ENCODE peak calls at places on chromosomes 3 and 15, in five cellular contexts. Z is heart left ventricle, Q is body of pancreas, H is adrenal gland, L is stomach. Y is an unnamed sample.

GRCh38 chr3:22474706-22475470 is 723.9 kb upstream of the ZNF385D start:
- DNase-seq in Z (peak), Q (no peak), H (no peak), L (no peak), Y (no peak)

GRCh38 chr15:73930790-73931281 is 4.6 kb downstream of the LOXL1 start:
- DNase-seq in Z (peak), Q (no peak), H (no peak), L (no peak), Y (no peak)

GRCh38 chr15:71559098-71559497 is 251.3 kb upstream of the NR2E3 start:
- DNase-seq in Z (no peak), Q (no peak), H (no peak), L (no peak), Y (no peak)

GRCh38 chr3:142279965-142280590 is 54.7 kb upstream of the GK5 start:
- DNase-seq in Z (peak), Q (peak), H (peak), L (peak), Y (peak)

GRCh38 chr15:49985463-49985862 is 133.6 kb downstream of the ATP8B4 start:
- DNase-seq in Z (no peak), Q (no peak), H (no peak), L (no peak), Y (no peak)

GRCh38 chr3:149968216-149968615 is 2.5 kb downstream of the PFN2 start:
- DNase-seq in Z (no peak), Q (no peak), H (no peak), L (no peak), Y (no peak)

GRCh38 chr15:58702233-58702632 is 47.3 kb downstream of the ADAM10 start:
- DNase-seq in Z (no peak), Q (no peak), H (no peak), L (no peak), Y (no peak)

GRCh38 chr3:142276780-142277179 is 51.4 kb upstream of the GK5 start:
- DNase-seq in Z (no peak), Q (no peak), H (no peak), L (no peak), Y (no peak)

GRCh38 chr15:58865420-58865880 is 68.0 kb downstream of the SLTM start:
- DNase-seq in Z (no peak), Q (peak), H (peak), L (no peak), Y (peak)

GRCh38 chr15:70214266-70214665 is 116.5 kb upstream of the TLE3 start:
- DNase-seq in Z (no peak), Q (no peak), H (no peak), L (no peak), Y (no peak)

GRCh38 chr15:101348643-101349496 is 53.8 kb upstream of the SNRPA1 start:
- DNase-seq in Z (no peak), Q (peak), H (no peak), L (peak), Y (no peak)

GRCh38 chr15:80693682-80694623 is 1.2 kb upstream of the ABHD17C start:
- DNase-seq in Z (no peak), Q (peak), H (peak), L (peak), Y (no peak)

GRCh38 chr15:36897834-36898233 is 202.5 kb downstream of the MEIS2 start:
- DNase-seq in Z (no peak), Q (no peak), H (no peak), L (no peak), Y (no peak)

GRCh38 chr3:178195824-178196223 is 340.4 kb upstream of the KCNMB2 start:
- DNase-seq in Z (no peak), Q (no peak), H (no peak), L (no peak), Y (no peak)

GRCh38 chr3:30455840-30456239 is 150.6 kb upstream of the TGFBR2 start:
- DNase-seq in Z (peak), Q (peak), H (peak), L (no peak), Y (no peak)
- H3K27ac ChIP-seq in Z (peak), Q (no peak), H (no peak), L (no peak), Y (no peak)

DNA sequence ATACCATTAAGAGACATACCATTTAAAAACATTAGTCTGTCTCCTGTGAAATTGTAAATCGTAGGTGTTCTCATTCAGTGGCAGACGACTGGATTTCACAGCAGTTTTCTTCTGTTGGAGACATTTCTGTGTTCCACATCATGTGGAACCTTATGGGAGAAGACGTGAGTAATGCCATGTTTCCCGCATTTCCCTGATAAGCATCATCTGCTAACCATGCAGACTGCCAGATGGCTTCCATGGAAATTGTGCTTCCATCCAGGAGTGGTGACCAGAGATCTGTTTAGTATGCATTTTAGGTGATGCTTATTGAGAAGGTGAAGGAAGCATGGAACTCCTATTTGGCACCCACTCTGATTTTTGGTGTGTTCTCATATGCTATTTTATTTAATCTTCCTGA is 28.4 kb upstream of the ST3GAL6 start:
- DNase-seq in Z (no peak), Q (no peak), H (no peak), L (no peak), Y (no peak)
- H3K4me3 ChIP-seq in Z (peak), Q (no peak), H (peak), L (peak), Y (no peak)

GRCh38 chr3:126085276-126085675 is 1.4 kb upstream of the SLC41A3 start:
- DNase-seq in Z (no peak), Q (no peak), H (no peak), L (no peak), Y (no peak)

GRCh38 chr3:126083511-126083912 is 412 bp downstream of the SLC41A3 start:
- DNase-seq in Z (no peak), Q (peak), H (peak), L (peak), Y (peak)

GRCh38 chr3:126083138-126083445 is 832 bp downstream of the SLC41A3 start:
- DNase-seq in Z (no peak), Q (no peak), H (no peak), L (no peak), Y (no peak)

GRCh38 chr3:126084667-126085180 is 800 bp upstream of the SLC41A3 start:
- DNase-seq in Z (no peak), Q (no peak), H (no peak), L (no peak), Y (no peak)

DNA sequence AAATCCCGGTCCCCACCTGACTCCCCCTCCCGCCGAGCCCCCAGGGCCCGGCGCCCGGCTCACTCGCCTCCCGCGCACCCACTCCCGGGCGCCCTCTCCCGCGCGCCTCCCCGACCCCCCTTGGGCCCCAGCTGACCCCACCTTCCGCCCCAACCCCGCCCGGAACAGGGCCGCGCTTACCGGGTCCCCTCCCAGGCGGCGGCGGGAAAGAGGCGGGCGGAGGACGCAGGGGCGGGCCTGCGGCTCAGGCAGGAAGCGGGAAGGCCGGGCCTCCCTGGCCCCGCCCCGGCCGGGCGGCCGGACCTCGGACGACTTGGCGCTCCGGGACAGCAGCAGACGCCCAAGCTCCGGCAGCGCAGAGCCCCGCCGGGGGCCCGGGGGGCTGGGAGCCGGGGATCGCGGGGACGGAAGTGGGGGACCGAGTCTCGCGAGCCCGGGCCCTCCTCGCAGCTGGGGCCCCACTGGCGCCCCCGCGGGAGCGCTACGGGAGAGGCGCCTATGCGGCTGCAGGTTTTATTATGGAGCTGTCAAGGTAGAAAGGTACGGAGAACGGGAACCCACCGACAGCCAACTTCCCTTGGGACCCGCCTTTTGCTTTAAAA is at the start of gene SLC41A3:
- DNase-seq in Z (peak), Q (peak), H (peak), L (peak), Y (peak)
- TF ChIP-seq POLR2A in Z (peak), Q (peak), H (peak), L (no peak), Y (peak)

GRCh38 chr3:169028716-169029115 is 634.8 kb downstream of the MECOM start:
- DNase-seq in Z (no peak), Q (no peak), H (no peak), L (no peak), Y (no peak)
- H3K27ac ChIP-seq in Z (no peak), Q (no peak), H (no peak), L (no peak), Y (no peak)

GRCh38 chr3:38276081-38276916 is 5.8 kb upstream of the SLC22A14 start:
- DNase-seq in Z (no peak), Q (no peak), H (no peak), L (no peak), Y (no peak)

GRCh38 chr3:38274864-38275649 is 7.0 kb upstream of the SLC22A14 start:
- DNase-seq in Z (no peak), Q (peak), H (peak), L (no peak), Y (no peak)

GRCh38 chr3:38278841-38279240 is 3.3 kb upstream of the SLC22A14 start:
- DNase-seq in Z (no peak), Q (no peak), H (no peak), L (no peak), Y (no peak)

GRCh38 chr3:38275658-38276057 is 6.4 kb upstream of the SLC22A14 start:
- DNase-seq in Z (no peak), Q (no peak), H (no peak), L (no peak), Y (no peak)

GRCh38 chr3:38276917-38277630 is 5.0 kb upstream of the SLC22A14 start:
- DNase-seq in Z (no peak), Q (no peak), H (no peak), L (no peak), Y (no peak)
- H3K4me3 ChIP-seq in Z (no peak), Q (no peak), H (no peak), L (no peak), Y (no peak)

DNA sequence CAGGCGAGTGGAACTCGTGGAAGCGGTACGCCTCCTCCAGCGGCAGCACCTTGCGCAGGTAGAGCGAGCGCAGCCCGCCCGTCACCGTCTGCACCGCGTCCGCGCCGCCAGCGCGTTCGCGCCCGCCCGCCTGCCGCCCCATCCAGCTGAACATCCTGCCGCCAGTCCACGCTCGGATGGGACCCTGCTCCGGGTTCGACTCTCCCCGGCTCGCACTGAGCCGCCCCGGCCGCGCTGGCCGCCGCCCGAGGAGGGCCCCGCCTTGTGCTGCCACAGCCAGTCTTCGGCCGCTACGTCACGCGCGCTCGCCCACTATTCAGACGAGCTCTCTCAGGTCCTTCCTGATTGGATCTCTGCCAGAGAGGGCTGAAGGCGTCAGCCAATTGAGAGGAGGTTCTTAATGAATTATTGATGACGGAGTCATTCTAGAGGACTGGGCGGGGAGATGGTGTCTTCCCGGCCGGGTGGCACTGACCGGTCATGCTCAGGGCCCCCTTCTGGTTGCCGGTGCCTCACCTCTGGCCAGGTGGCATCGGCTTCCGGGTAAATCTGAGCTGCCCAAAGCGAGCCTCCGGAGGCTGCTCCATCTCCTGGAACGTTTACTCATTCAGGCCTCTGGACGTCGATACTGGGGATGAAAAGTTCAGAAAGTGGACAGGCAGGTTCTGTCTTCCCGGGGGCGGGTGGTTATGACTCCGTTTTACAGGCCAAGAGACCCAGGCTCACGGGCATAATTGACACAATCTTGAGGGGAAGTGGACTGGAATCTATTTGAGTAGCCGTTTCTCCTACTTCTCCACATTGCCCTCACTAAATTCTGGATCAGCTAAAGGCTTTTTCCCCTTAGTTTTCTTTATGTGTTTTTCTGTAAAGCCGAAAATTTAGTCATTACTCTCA is at the start of gene EHD4:
- DNase-seq in Z (peak), Q (peak), H (peak), L (peak), Y (peak)
- TF ChIP-seq POLR2A in Z (peak), Q (peak), H (peak), L (peak), Y (peak)

GRCh38 chr3:138678874-138679392 is 70.4 kb downstream of the FAIM start:
- DNase-seq in Z (no peak), Q (no peak), H (no peak), L (no peak), Y (no peak)

GRCh38 chr3:138684411-138684810 is 75.8 kb downstream of the FAIM start:
- DNase-seq in Z (no peak), Q (peak), H (no peak), L (no peak), Y (no peak)

GRCh38 chr3:138682674-138683073 is 74.1 kb downstream of the FAIM start:
- DNase-seq in Z (no peak), Q (no peak), H (no peak), L (no peak), Y (no peak)

GRCh38 chr3:138678086-138678485 is 69.5 kb downstream of the FAIM start:
- DNase-seq in Z (no peak), Q (no peak), H (no peak), L (no peak), Y (no peak)

GRCh38 chr3:138681463-138682215 is 73.1 kb downstream of the FAIM start:
- DNase-seq in Z (no peak), Q (no peak), H (no peak), L (no peak), Y (no peak)
- H3K27ac ChIP-seq in Z (no peak), Q (peak), H (no peak), L (no peak), Y (no peak)

Y was measured in Peyer's patch.